ENCODE peak calls at places on chromosomes 1 and 21, in five cellular contexts. One of them, this sample, is unnamed.

GRCh38 chr1:210822897-210823296 is 311.1 kb downstream of the KCNH1 start:
- DNase-seq in breast epithelium: no peak
- DNase-seq in H9: no peak
- DNase-seq in heart right ventricle: no peak
- DNase-seq in brain microvascular endothelial cell: no peak
- DNase-seq in this sample: no peak

GRCh38 chr1:176217461-176218099 is 10.5 kb upstream of the COP1 start:
- DNase-seq in breast epithelium: no peak
- DNase-seq in H9: no peak
- DNase-seq in heart right ventricle: no peak
- DNase-seq in brain microvascular endothelial cell: no peak
- DNase-seq in this sample: no peak

GRCh38 chr1:32872189-32872898 is 1.6 kb upstream of the FNDC5 start:
- DNase-seq in breast epithelium: no peak
- DNase-seq in H9: peak; percentile 95
- DNase-seq in heart right ventricle: peak; percentile 59
- DNase-seq in brain microvascular endothelial cell: peak; percentile 31
- DNase-seq in this sample: no peak

GRCh38 chr1:109542657-109543056 is 3.0 kb downstream of the GPR61 start:
- DNase-seq in breast epithelium: no peak
- DNase-seq in H9: no peak
- DNase-seq in heart right ventricle: no peak
- DNase-seq in brain microvascular endothelial cell: no peak
- DNase-seq in this sample: no peak

GRCh38 chr1:235952950-235953615 is 86.4 kb upstream of the LYST start:
- DNase-seq in breast epithelium: no peak
- DNase-seq in H9: no peak
- DNase-seq in heart right ventricle: no peak
- DNase-seq in brain microvascular endothelial cell: no peak
- DNase-seq in this sample: no peak

GRCh38 chr1:89322402-89322801 is 41.5 kb upstream of the GBP6 start:
- DNase-seq in breast epithelium: no peak
- DNase-seq in H9: no peak
- DNase-seq in heart right ventricle: peak; percentile 11
- DNase-seq in brain microvascular endothelial cell: no peak
- DNase-seq in this sample: no peak

GRCh38 chr21:20882462-20883415 is 115.5 kb upstream of the NCAM2 start:
- DNase-seq in breast epithelium: no peak
- DNase-seq in H9: peak; percentile 39
- DNase-seq in heart right ventricle: no peak
- DNase-seq in brain microvascular endothelial cell: peak; percentile 7
- DNase-seq in this sample: no peak

GRCh38 chr1:206963119-206963712 is 7.0 kb downstream of the FCAMR start:
- DNase-seq in breast epithelium: no peak
- DNase-seq in H9: no peak
- DNase-seq in heart right ventricle: no peak
- DNase-seq in brain microvascular endothelial cell: no peak
- DNase-seq in this sample: no peak

GRCh38 chr1:15429701-15430149 is 8.5 kb upstream of the CTRC start:
- DNase-seq in breast epithelium: no peak
- DNase-seq in H9: no peak
- DNase-seq in heart right ventricle: no peak
- DNase-seq in brain microvascular endothelial cell: peak; percentile 62
- DNase-seq in this sample: no peak

GRCh38 chr1:47797555-47797954 is 199.6 kb downstream of the TRABD2B start:
- DNase-seq in breast epithelium: no peak
- DNase-seq in H9: no peak
- DNase-seq in heart right ventricle: no peak
- DNase-seq in brain microvascular endothelial cell: no peak
- DNase-seq in this sample: no peak

GRCh38 chr1:235329139-235329808 is 904 bp downstream of the GGPS1 start:
- DNase-seq in breast epithelium: no peak
- DNase-seq in H9: no peak
- DNase-seq in heart right ventricle: no peak
- DNase-seq in brain microvascular endothelial cell: peak; percentile 51
- DNase-seq in this sample: no peak

GRCh38 chr21:44425895-44426662 is 29.2 kb upstream of the LRRC3 start:
- DNase-seq in breast epithelium: peak; percentile 37
- DNase-seq in H9: peak; percentile 24
- DNase-seq in heart right ventricle: no peak
- DNase-seq in brain microvascular endothelial cell: no peak
- DNase-seq in this sample: no peak

GRCh38 chr1:55156608-55157007 is 58.6 kb downstream of the USP24 start:
- DNase-seq in breast epithelium: no peak
- DNase-seq in H9: no peak
- DNase-seq in heart right ventricle: no peak
- DNase-seq in brain microvascular endothelial cell: no peak
- DNase-seq in this sample: no peak

GRCh38 chr1:11741919-11742598 is 6.1 kb downstream of the AGTRAP start:
- DNase-seq in breast epithelium: no peak
- DNase-seq in H9: no peak
- DNase-seq in heart right ventricle: no peak
- DNase-seq in brain microvascular endothelial cell: no peak
- DNase-seq in this sample: no peak

GRCh38 chr1:151314137-151314875 is 12.9 kb downstream of the PI4KB start:
- DNase-seq in breast epithelium: peak; percentile 64
- DNase-seq in H9: no peak
- DNase-seq in heart right ventricle: peak; percentile 77
- DNase-seq in brain microvascular endothelial cell: peak; percentile 75
- DNase-seq in this sample: no peak

GRCh38 chr1:84598846-84599741 is 24.9 kb upstream of the CTBS start:
- DNase-seq in breast epithelium: no peak
- DNase-seq in H9: no peak
- DNase-seq in heart right ventricle: no peak
- DNase-seq in brain microvascular endothelial cell: peak; percentile 73
- DNase-seq in this sample: no peak

GRCh38 chr1:31798433-31799195 is 17.2 kb downstream of the SPOCD1 start:
- DNase-seq in breast epithelium: peak; percentile 45
- DNase-seq in H9: no peak
- DNase-seq in heart right ventricle: no peak
- DNase-seq in brain microvascular endothelial cell: peak; percentile 76
- DNase-seq in this sample: peak; percentile 75

GRCh38 chr1:214050513-214051401 is 63.0 kb downstream of the PROX1 start:
- DNase-seq in breast epithelium: no peak
- DNase-seq in H9: no peak
- DNase-seq in heart right ventricle: no peak
- DNase-seq in brain microvascular endothelial cell: no peak
- DNase-seq in this sample: no peak

GRCh38 chr1:54798769-54799641 is 2.1 kb downstream of the TTC22 start:
- DNase-seq in breast epithelium: no peak
- DNase-seq in H9: no peak
- DNase-seq in heart right ventricle: no peak
- DNase-seq in brain microvascular endothelial cell: no peak
- DNase-seq in this sample: no peak

GRCh38 chr1:43914576-43915525 is 18.8 kb upstream of the ARTN start:
- DNase-seq in breast epithelium: no peak
- DNase-seq in H9: no peak
- DNase-seq in heart right ventricle: no peak
- DNase-seq in brain microvascular endothelial cell: no peak
- DNase-seq in this sample: no peak

GRCh38 chr1:238469146-238469601 is 578.5 kb upstream of the ZP4 start:
- DNase-seq in breast epithelium: no peak
- DNase-seq in H9: no peak
- DNase-seq in heart right ventricle: no peak
- DNase-seq in brain microvascular endothelial cell: peak; percentile 36
- DNase-seq in this sample: no peak

GRCh38 chr1:60025552-60025951 is 48.0 kb downstream of the C1orf87 start:
- DNase-seq in breast epithelium: no peak
- DNase-seq in H9: no peak
- DNase-seq in heart right ventricle: no peak
- DNase-seq in brain microvascular endothelial cell: no peak
- DNase-seq in this sample: no peak

GRCh38 chr1:60423181-60423780 is 349.7 kb upstream of the C1orf87 start:
- DNase-seq in breast epithelium: no peak
- DNase-seq in H9: no peak
- DNase-seq in heart right ventricle: no peak
- DNase-seq in brain microvascular endothelial cell: peak; percentile 9
- DNase-seq in this sample: no peak

GRCh38 chr1:101733340-101733739 is 263.4 kb downstream of the OLFM3 start:
- DNase-seq in breast epithelium: no peak
- DNase-seq in H9: no peak
- DNase-seq in heart right ventricle: no peak
- DNase-seq in brain microvascular endothelial cell: no peak
- DNase-seq in this sample: no peak

GRCh38 chr1:227038401-227038800 is 98.3 kb downstream of the COQ8A start:
- DNase-seq in breast epithelium: no peak
- DNase-seq in H9: no peak
- DNase-seq in heart right ventricle: no peak
- DNase-seq in brain microvascular endothelial cell: no peak
- DNase-seq in this sample: no peak

GRCh38 chr1:8025061-8025670 is 943 bp downstream of the ERRFI1 start:
- DNase-seq in breast epithelium: no peak
- DNase-seq in H9: no peak
- DNase-seq in heart right ventricle: no peak
- DNase-seq in brain microvascular endothelial cell: peak; percentile 59
- DNase-seq in this sample: no peak

GRCh38 chr1:209805341-209805781 is 581 bp downstream of the IRF6 start:
- DNase-seq in breast epithelium: no peak
- DNase-seq in H9: peak; percentile 73
- DNase-seq in heart right ventricle: no peak
- DNase-seq in brain microvascular endothelial cell: no peak
- DNase-seq in this sample: no peak
- TF ChIP-seq CTCF in breast epithelium: no peak
- TF ChIP-seq CTCF in H9: peak; percentile 50
- TF ChIP-seq CTCF in heart right ventricle: no peak
- TF ChIP-seq CTCF in brain microvascular endothelial cell: no peak
- TF ChIP-seq CTCF in this sample: no peak

GRCh38 chr1:24266398-24266941 is 52.7 kb upstream of the GRHL3 start:
- DNase-seq in breast epithelium: no peak
- DNase-seq in H9: no peak
- DNase-seq in heart right ventricle: no peak
- DNase-seq in brain microvascular endothelial cell: peak; percentile 77
- DNase-seq in this sample: peak; percentile 20
- H3K27ac ChIP-seq in breast epithelium: no peak overlapping the region
- H3K27ac ChIP-seq in H9: no peak overlapping the region
- H3K27ac ChIP-seq in heart right ventricle: no peak overlapping the region
- H3K27ac ChIP-seq in brain microvascular endothelial cell: no peak overlapping the region
- H3K27ac ChIP-seq in this sample: no peak overlapping the region

DNA sequence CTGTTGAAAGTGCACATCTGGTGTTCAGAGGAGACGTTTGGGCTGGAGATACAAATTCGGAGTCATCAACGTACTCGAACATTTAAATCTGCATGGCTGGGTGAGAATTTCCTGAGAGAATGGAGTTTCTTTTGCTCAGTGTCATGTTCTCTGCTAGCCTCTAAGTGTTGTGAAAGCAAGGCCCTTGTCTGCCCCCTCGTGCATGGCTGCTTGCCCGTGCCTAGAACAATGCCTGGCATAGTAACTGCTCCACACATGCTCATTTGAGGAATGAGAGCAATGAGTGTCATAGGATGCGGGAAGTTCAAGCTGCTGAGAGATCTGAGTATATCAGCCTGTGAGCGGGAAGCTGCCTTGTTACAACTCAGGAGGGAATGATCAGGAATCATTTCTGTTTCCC is 171.1 kb upstream of the CSF3R start:
- DNase-seq in breast epithelium: no peak
- DNase-seq in H9: no peak
- DNase-seq in heart right ventricle: peak; percentile 46
- DNase-seq in brain microvascular endothelial cell: no peak
- DNase-seq in this sample: no peak
- TF ChIP-seq CTCF in breast epithelium: no peak
- TF ChIP-seq CTCF in H9: no peak
- TF ChIP-seq CTCF in heart right ventricle: no peak
- TF ChIP-seq CTCF in brain microvascular endothelial cell: no peak
- TF ChIP-seq CTCF in this sample: no peak

DNA sequence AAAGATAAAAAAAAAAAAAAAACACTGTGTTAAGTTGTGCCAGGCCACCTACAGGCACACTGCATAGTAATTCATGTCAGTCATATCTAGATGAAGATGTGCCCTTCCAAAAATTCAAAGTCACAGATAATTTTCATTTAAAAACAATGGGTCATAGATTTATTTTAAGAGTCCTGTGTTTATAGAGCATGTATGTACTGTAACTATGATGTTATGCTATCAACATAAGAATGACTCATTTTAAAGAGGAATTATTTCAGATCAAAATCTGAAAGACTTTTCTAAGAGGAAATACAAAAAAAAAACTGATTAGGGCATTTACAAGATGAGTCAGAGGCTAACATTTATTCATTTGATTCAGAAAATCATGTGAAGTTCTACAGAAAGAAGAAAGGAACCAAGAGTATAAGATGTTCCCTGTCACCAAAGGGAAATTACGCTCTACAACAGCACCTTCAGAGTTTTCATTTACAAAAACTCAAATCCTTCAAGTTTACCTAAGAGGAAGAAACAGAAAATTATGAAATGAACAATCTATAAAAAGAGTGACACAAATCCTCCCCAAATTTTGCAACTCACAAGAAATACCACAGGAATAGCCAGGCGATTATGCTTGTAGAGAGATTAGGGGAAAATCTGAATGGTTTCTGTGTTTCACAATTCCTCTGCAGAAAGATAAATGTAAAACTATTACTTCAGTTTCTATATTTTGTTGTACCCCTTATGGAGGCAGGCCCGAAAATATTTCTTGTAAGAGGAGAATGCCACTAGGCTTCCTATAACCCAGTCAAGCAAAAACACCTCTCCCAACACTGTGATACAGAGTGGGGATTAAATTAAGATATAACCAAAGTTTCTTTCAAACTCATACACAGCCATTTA is 13.8 kb downstream of the TP53BP2 start:
- DNase-seq in breast epithelium: no peak
- DNase-seq in H9: no peak
- DNase-seq in heart right ventricle: no peak
- DNase-seq in brain microvascular endothelial cell: no peak
- DNase-seq in this sample: no peak
- H3K27ac ChIP-seq in breast epithelium: peak overlapping the region; percentile 56
- H3K27ac ChIP-seq in H9: no peak overlapping the region
- H3K27ac ChIP-seq in heart right ventricle: peak overlapping the region; percentile 41
- H3K27ac ChIP-seq in brain microvascular endothelial cell: peak overlapping the region; percentile 72
- H3K27ac ChIP-seq in this sample: peak overlapping the region; percentile 63

DNA sequence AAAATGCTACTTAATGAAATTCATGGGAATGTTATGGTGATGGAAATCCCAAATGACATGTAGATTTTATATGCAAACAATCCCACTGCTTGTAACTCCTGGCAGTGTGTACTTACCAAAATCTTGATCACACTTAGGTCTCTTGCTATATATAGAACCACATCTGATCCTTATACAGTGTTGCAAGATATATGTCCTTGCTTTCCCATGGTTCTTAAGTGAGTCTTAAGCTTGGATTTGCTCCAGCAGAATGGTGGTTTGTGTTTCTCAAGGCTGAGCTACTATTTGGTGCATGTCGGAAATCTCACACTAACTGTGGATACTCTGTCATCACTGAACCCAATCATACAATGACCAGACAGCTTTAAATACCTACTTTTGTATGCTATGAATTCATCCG is 50.0 kb downstream of the KCNJ15 start:
- DNase-seq in breast epithelium: no peak
- DNase-seq in H9: no peak
- DNase-seq in heart right ventricle: no peak
- DNase-seq in brain microvascular endothelial cell: peak; percentile 96
- DNase-seq in this sample: peak; percentile 93
- TF ChIP-seq CTCF in breast epithelium: no peak
- TF ChIP-seq CTCF in H9: no peak
- TF ChIP-seq CTCF in heart right ventricle: no peak
- TF ChIP-seq CTCF in brain microvascular endothelial cell: no peak
- TF ChIP-seq CTCF in this sample: no peak